ENCODE peak calls at places on chromosomes 11 and 22, in eight cellular contexts. L is stimulated activated CD8-positive, alpha-beta memory T cell treated with anti-CD3 and anti-CD28 coated beads, Interleukin-15, amount 100 ng/mL, for 4 hours; G is NCI-H1436; C is ovary; R is iris pigment epithelial cell; D is HCT116; Q is fibroblast of lung; M is heart left ventricle. E is an unnamed sample.

GRCh38 chr11:132028380-132029240 is 658.2 kb downstream of the NTM start:
- DNase-seq in R (peak), C (no peak), D (no peak), M (no peak), Q (no peak), G (peak), L (no peak), E (no peak)

GRCh38 chr11:118437736-118438125 is 1.4 kb downstream of the KMT2A start:
- DNase-seq in G (peak), D (no peak), M (peak), Q (peak), C (peak), L (no peak), R (peak), E (no peak)

GRCh38 chr11:12478743-12479142 is 101.4 kb downstream of the PARVA start:
- DNase-seq in R (peak), G (no peak), C (no peak), M (peak), D (no peak), Q (peak), L (no peak), E (no peak)

GRCh38 chr22:42974223-42974622 is 40.7 kb downstream of the PACSIN2 start:
- DNase-seq in L (no peak), G (no peak), D (no peak), R (no peak), C (no peak), Q (no peak), M (no peak), E (no peak)

GRCh38 chr11:20238712-20239111 is 78.4 kb upstream of the DBX1 start:
- DNase-seq in L (no peak), Q (no peak), C (no peak), D (no peak), G (no peak), M (no peak), R (no peak), E (no peak)

GRCh38 chr11:68440254-68440653 is 20.3 kb upstream of the PPP6R3 start:
- DNase-seq in D (no peak), C (peak), M (no peak), G (no peak), R (no peak), Q (no peak), L (no peak), E (no peak)

GRCh38 chr11:1782831-1783724 is 19.4 kb upstream of the CTSD start:
- DNase-seq in G (no peak), L (no peak), Q (peak), M (no peak), D (no peak), C (no peak), R (peak), E (no peak)

GRCh38 chr11:46615756-46616155 is 1.3 kb downstream of the HARBI1 start:
- DNase-seq in C (no peak), L (no peak), M (no peak), G (no peak), Q (no peak), R (peak), D (no peak), E (no peak)

GRCh38 chr22:27780161-27780575 is 21.4 kb downstream of the MN1 start:
- DNase-seq in R (no peak), D (no peak), L (no peak), G (no peak), C (no peak), M (no peak), Q (peak), E (no peak)

GRCh38 chr22:23521442-23522113 is 58.5 kb downstream of the IGLL1 start:
- DNase-seq in R (peak), Q (peak), L (peak), G (peak), M (peak), C (peak), D (peak), E (peak)

GRCh38 chr22:36846271-36846670 is 14.5 kb upstream of the NCF4 start:
- DNase-seq in G (no peak), L (no peak), C (no peak), R (no peak), M (no peak), D (no peak), Q (no peak), E (no peak)

GRCh38 chr11:124791626-124792341 is 8.4 kb downstream of the MSANTD2 start:
- DNase-seq in L (no peak), D (no peak), Q (no peak), C (no peak), R (peak), M (no peak), G (no peak), E (no peak)

GRCh38 chr11:72238040-72238450 is 5.9 kb downstream of the PHOX2A start:
- DNase-seq in D (peak), C (peak), Q (peak), R (peak), L (no peak), M (no peak), G (peak), E (no peak)

GRCh38 chr11:58391879-58392278 is 14.8 kb downstream of the OR5B3 start:
- DNase-seq in G (no peak), R (peak), C (no peak), Q (peak), L (no peak), M (no peak), D (no peak), E (no peak)

GRCh38 chr22:44355688-44356070 is 42.9 kb upstream of the SHISAL1 start:
- DNase-seq in G (no peak), R (no peak), C (peak), D (no peak), M (no peak), L (no peak), Q (no peak), E (no peak)

GRCh38 chr11:73752903-73753302 is 8.0 kb downstream of the RAB6A start:
- DNase-seq in L (no peak), R (no peak), G (no peak), C (no peak), M (no peak), D (no peak), Q (peak), E (no peak)

GRCh38 chr11:64055077-64055476 is 19.3 kb downstream of the FLRT1 start:
- DNase-seq in C (no peak), D (no peak), M (peak), L (no peak), Q (no peak), R (no peak), G (no peak), E (no peak)

GRCh38 chr22:19723990-19724827 is 870 bp downstream of the GP1BB start:
- DNase-seq in C (no peak), Q (peak), M (no peak), R (no peak), D (no peak), G (no peak), L (no peak), E (no peak)

GRCh38 chr11:101128571-101129202 is 926 bp downstream of the PGR start:
- DNase-seq in M (peak), C (peak), L (no peak), Q (no peak), G (no peak), R (no peak), D (no peak), E (no peak)

GRCh38 chr11:61056566-61056965 is 45.7 kb upstream of the CD5 start:
- DNase-seq in G (no peak), M (no peak), C (no peak), L (no peak), Q (no peak), R (no peak), D (no peak), E (no peak)

GRCh38 chr11:68312117-68312779 is at the start of gene LRP5:
- DNase-seq in R (no peak), L (no peak), C (peak), M (peak), G (peak), D (no peak), Q (peak), E (peak)

GRCh38 chr11:7967097-7967496 is 1.9 kb upstream of the NLRP10 start:
- DNase-seq in R (peak), L (no peak), C (no peak), Q (peak), G (no peak), D (no peak), M (no peak), E (no peak)

GRCh38 chr22:28075260-28075981 is 156.4 kb upstream of the PITPNB start:
- DNase-seq in G (no peak), M (peak), D (no peak), C (no peak), R (peak), Q (peak), L (no peak), E (no peak)

GRCh38 chr11:9982796-9983579 is 311.0 kb downstream of the SBF2 start:
- DNase-seq in L (no peak), R (peak), M (no peak), Q (peak), D (peak), G (no peak), C (no peak), E (no peak)

E was measured in D721Med.